ENCODE peak calls at places on chromosomes 11 and 22, in four cellular contexts. One of them, this sample, is unnamed.

GRCh38 chr11:31001432-31001831 is 368.1 kb downstream of the DCDC1 start:
- DNase-seq in substantia nigra: no peak
- DNase-seq in stimulated activated CD4-positive, alpha-beta T cell treated with anti-CD3 and anti-CD28 coated beads, Interleukin-1b, Interleukin-23, amount 100 ng/mL, for 24 hours: no peak
- DNase-seq in MCF 10A: no peak
- DNase-seq in this sample: no peak

GRCh38 chr11:121494355-121495099 is 41.8 kb upstream of the SORL1-AS1 start:
- DNase-seq in substantia nigra: no peak
- DNase-seq in stimulated activated CD4-positive, alpha-beta T cell treated with anti-CD3 and anti-CD28 coated beads, Interleukin-1b, Interleukin-23, amount 100 ng/mL, for 24 hours: peak; percentile 48
- DNase-seq in MCF 10A: no peak
- DNase-seq in this sample: no peak

GRCh38 chr11:120130991-120131760 is 6.7 kb downstream of the TRIM29 start:
- DNase-seq in substantia nigra: no peak
- DNase-seq in stimulated activated CD4-positive, alpha-beta T cell treated with anti-CD3 and anti-CD28 coated beads, Interleukin-1b, Interleukin-23, amount 100 ng/mL, for 24 hours: no peak
- DNase-seq in MCF 10A: no peak
- DNase-seq in this sample: peak; percentile 19

GRCh38 chr22:39800790-39801540 is 92.6 kb downstream of the ENTHD1 start:
- DNase-seq in substantia nigra: no peak
- DNase-seq in stimulated activated CD4-positive, alpha-beta T cell treated with anti-CD3 and anti-CD28 coated beads, Interleukin-1b, Interleukin-23, amount 100 ng/mL, for 24 hours: no peak
- DNase-seq in MCF 10A: no peak
- DNase-seq in this sample: no peak

GRCh38 chr22:42299586-42300285 is 29.3 kb upstream of the TCF20 start:
- DNase-seq in substantia nigra: no peak
- DNase-seq in stimulated activated CD4-positive, alpha-beta T cell treated with anti-CD3 and anti-CD28 coated beads, Interleukin-1b, Interleukin-23, amount 100 ng/mL, for 24 hours: peak; percentile 36
- DNase-seq in MCF 10A: no peak
- DNase-seq in this sample: peak; percentile 85

GRCh38 chr11:78363018-78363619 is 54.5 kb downstream of the GAB2 start:
- DNase-seq in substantia nigra: no peak
- DNase-seq in stimulated activated CD4-positive, alpha-beta T cell treated with anti-CD3 and anti-CD28 coated beads, Interleukin-1b, Interleukin-23, amount 100 ng/mL, for 24 hours: no peak
- DNase-seq in MCF 10A: no peak
- DNase-seq in this sample: no peak

GRCh38 chr11:107999759-108000455 is 8.8 kb upstream of the CUL5 start:
- DNase-seq in substantia nigra: no peak
- DNase-seq in stimulated activated CD4-positive, alpha-beta T cell treated with anti-CD3 and anti-CD28 coated beads, Interleukin-1b, Interleukin-23, amount 100 ng/mL, for 24 hours: peak; percentile 6
- DNase-seq in MCF 10A: peak; percentile 61
- DNase-seq in this sample: no peak

GRCh38 chr22:19888131-19888746 is 33.6 kb upstream of the GNB1L start:
- DNase-seq in substantia nigra: no peak
- DNase-seq in stimulated activated CD4-positive, alpha-beta T cell treated with anti-CD3 and anti-CD28 coated beads, Interleukin-1b, Interleukin-23, amount 100 ng/mL, for 24 hours: no peak
- DNase-seq in MCF 10A: no peak
- DNase-seq in this sample: no peak

GRCh38 chr22:26367402-26368245 is 61.4 kb upstream of the ASPHD2 start:
- DNase-seq in substantia nigra: no peak
- DNase-seq in stimulated activated CD4-positive, alpha-beta T cell treated with anti-CD3 and anti-CD28 coated beads, Interleukin-1b, Interleukin-23, amount 100 ng/mL, for 24 hours: peak; percentile 34
- DNase-seq in MCF 10A: peak; percentile 59
- DNase-seq in this sample: no peak

GRCh38 chr22:44191036-44191454 is 10.3 kb downstream of the PARVG start:
- DNase-seq in substantia nigra: no peak
- DNase-seq in stimulated activated CD4-positive, alpha-beta T cell treated with anti-CD3 and anti-CD28 coated beads, Interleukin-1b, Interleukin-23, amount 100 ng/mL, for 24 hours: peak; percentile 37
- DNase-seq in MCF 10A: peak; percentile 28
- DNase-seq in this sample: no peak

GRCh38 chr11:113778111-113778910 is 1.3 kb upstream of the CLDN25 start:
- DNase-seq in substantia nigra: peak; percentile 21
- DNase-seq in stimulated activated CD4-positive, alpha-beta T cell treated with anti-CD3 and anti-CD28 coated beads, Interleukin-1b, Interleukin-23, amount 100 ng/mL, for 24 hours: no peak
- DNase-seq in MCF 10A: peak; percentile 63
- DNase-seq in this sample: no peak

GRCh38 chr11:114059278-114059983 is at the start of gene ZBTB16:
- DNase-seq in substantia nigra: peak; percentile 69
- DNase-seq in stimulated activated CD4-positive, alpha-beta T cell treated with anti-CD3 and anti-CD28 coated beads, Interleukin-1b, Interleukin-23, amount 100 ng/mL, for 24 hours: peak; percentile 22
- DNase-seq in MCF 10A: peak; percentile 86
- DNase-seq in this sample: no peak

GRCh38 chr11:94149435-94149834 is 20.8 kb downstream of the PANX1 start:
- DNase-seq in substantia nigra: no peak
- DNase-seq in stimulated activated CD4-positive, alpha-beta T cell treated with anti-CD3 and anti-CD28 coated beads, Interleukin-1b, Interleukin-23, amount 100 ng/mL, for 24 hours: no peak
- DNase-seq in MCF 10A: peak; percentile 92
- DNase-seq in this sample: no peak

GRCh38 chr11:4164884-4165590 is 70.4 kb downstream of the RRM1 start:
- DNase-seq in substantia nigra: no peak
- DNase-seq in stimulated activated CD4-positive, alpha-beta T cell treated with anti-CD3 and anti-CD28 coated beads, Interleukin-1b, Interleukin-23, amount 100 ng/mL, for 24 hours: no peak
- DNase-seq in MCF 10A: no peak
- DNase-seq in this sample: no peak